ENCODE peak calls at places on chromosomes 5 and 9, in four cellular contexts. One of them, this sample, is unnamed.

GRCh38 chr5:83595217-83595616 is 123.7 kb downstream of the VCAN start:
- DNase-seq in NCI-H1092 treated with DMSO at 0.1 percent for 48 hours: no peak
- DNase-seq in mesendoderm: no peak
- DNase-seq in NCI-H146: no peak
- DNase-seq in this sample: no peak

GRCh38 chr5:157165261-157165660 is 803 bp downstream of the GARIN3 start:
- DNase-seq in NCI-H1092 treated with DMSO at 0.1 percent for 48 hours: no peak
- DNase-seq in mesendoderm: no peak
- DNase-seq in NCI-H146: no peak
- DNase-seq in this sample: no peak

GRCh38 chr5:10689391-10690081 is 71.5 kb downstream of the DAP start:
- DNase-seq in NCI-H1092 treated with DMSO at 0.1 percent for 48 hours: no peak
- DNase-seq in mesendoderm: peak; percentile 92
- DNase-seq in NCI-H146: no peak
- DNase-seq in this sample: no peak

GRCh38 chr9:133882849-133883248 is 109.3 kb downstream of the VAV2 start:
- DNase-seq in NCI-H1092 treated with DMSO at 0.1 percent for 48 hours: peak; percentile 51
- DNase-seq in mesendoderm: no peak
- DNase-seq in NCI-H146: no peak
- DNase-seq in this sample: no peak

GRCh38 chr9:4514252-4515128 is 24.2 kb downstream of the SLC1A1 start:
- DNase-seq in NCI-H1092 treated with DMSO at 0.1 percent for 48 hours: no peak
- DNase-seq in mesendoderm: peak; percentile 83
- DNase-seq in NCI-H146: no peak
- DNase-seq in this sample: no peak

GRCh38 chr5:180803181-180804128 is 849 bp upstream of the MGAT1 start:
- DNase-seq in NCI-H1092 treated with DMSO at 0.1 percent for 48 hours: no peak
- DNase-seq in mesendoderm: peak; percentile 84
- DNase-seq in NCI-H146: no peak
- DNase-seq in this sample: no peak

GRCh38 chr5:172798422-172799215 is 27.6 kb upstream of the DUSP1 start:
- DNase-seq in NCI-H1092 treated with DMSO at 0.1 percent for 48 hours: no peak
- DNase-seq in mesendoderm: no peak
- DNase-seq in NCI-H146: no peak
- DNase-seq in this sample: no peak

GRCh38 chr9:137740311-137740710 is 121.5 kb downstream of the EHMT1 start:
- DNase-seq in NCI-H1092 treated with DMSO at 0.1 percent for 48 hours: peak; percentile 48
- DNase-seq in mesendoderm: peak; percentile 36
- DNase-seq in NCI-H146: peak; percentile 20
- DNase-seq in this sample: peak; percentile 87